ENCODE peak calls at places on chromosomes 12 and 14, in four cellular contexts. J, G, V and N are unnamed samples.
A peak's percentile ranks its signal among the peaks of the same experiment; 100 is the strongest.

GRCh38 chr14:91027556-91027955 is 32.9 kb downstream of the RPS6KA5 start:
- DNase-seq in J (no peak), G (no peak), V (no peak), N (no peak)

GRCh38 chr12:129064201-129064881 is 211.1 kb downstream of the GLT1D1 start:
- DNase-seq in J (no peak), G (no peak), V (no peak), N (no peak)

GRCh38 chr12:28425531-28425930 is 235.3 kb downstream of the CCDC91 start:
- DNase-seq in J (no peak), G (no peak), V (no peak), N (no peak)

GRCh38 chr14:33229269-33229924 is 290.7 kb downstream of the NPAS3 start:
- DNase-seq in J (no peak), G (no peak), V (peak; percentile 12), N (no peak)

GRCh38 chr14:33848706-33849454 is 102.0 kb downstream of the EGLN3 start:
- DNase-seq in J (no peak), G (peak; percentile 81), V (peak; percentile 50), N (peak; percentile 51)

GRCh38 chr14:44586910-44587309 is 79.8 kb upstream of the FSCB start:
- DNase-seq in J (no peak), G (no peak), V (no peak), N (no peak)

GRCh38 chr12:94089891-94090290 is 58.5 kb upstream of the PLXNC1 start:
- DNase-seq in J (no peak), G (no peak), V (no peak), N (no peak)

GRCh38 chr12:113877608-113878007 is 88.5 kb downstream of the RBM19 start:
- DNase-seq in J (no peak), G (no peak), V (no peak), N (no peak)

GRCh38 chr14:56136571-56137498 is 18.6 kb downstream of the PELI2 start:
- DNase-seq in J (no peak), G (no peak), V (no peak), N (no peak)

GRCh38 chr12:71551529-71551928 is 111.9 kb downstream of the LGR5 start:
- DNase-seq in J (no peak), G (no peak), V (peak; percentile 22), N (peak; percentile 27)

GRCh38 chr12:113071427-113072112 is 15.0 kb downstream of the DTX1 start:
- DNase-seq in J (no peak), G (peak; percentile 24), V (no peak), N (no peak)

GRCh38 chr12:120238224-120238616 is 27.3 kb downstream of the PXN start:
- DNase-seq in J (no peak), G (no peak), V (no peak), N (no peak)

GRCh38 chr12:120231316-120232011 is 30.6 kb upstream of the RPLP0 start:
- DNase-seq in J (no peak), G (peak; percentile 53), V (no peak), N (peak; percentile 94)

GRCh38 chr12:120236124-120236398 is 29.5 kb downstream of the PXN start:
- DNase-seq in J (no peak), G (no peak), V (no peak), N (no peak)

GRCh38 chr12:120235369-120236123 is 30.0 kb downstream of the PXN start:
- DNase-seq in J (no peak), G (no peak), V (no peak), N (peak; percentile 47)

DNA sequence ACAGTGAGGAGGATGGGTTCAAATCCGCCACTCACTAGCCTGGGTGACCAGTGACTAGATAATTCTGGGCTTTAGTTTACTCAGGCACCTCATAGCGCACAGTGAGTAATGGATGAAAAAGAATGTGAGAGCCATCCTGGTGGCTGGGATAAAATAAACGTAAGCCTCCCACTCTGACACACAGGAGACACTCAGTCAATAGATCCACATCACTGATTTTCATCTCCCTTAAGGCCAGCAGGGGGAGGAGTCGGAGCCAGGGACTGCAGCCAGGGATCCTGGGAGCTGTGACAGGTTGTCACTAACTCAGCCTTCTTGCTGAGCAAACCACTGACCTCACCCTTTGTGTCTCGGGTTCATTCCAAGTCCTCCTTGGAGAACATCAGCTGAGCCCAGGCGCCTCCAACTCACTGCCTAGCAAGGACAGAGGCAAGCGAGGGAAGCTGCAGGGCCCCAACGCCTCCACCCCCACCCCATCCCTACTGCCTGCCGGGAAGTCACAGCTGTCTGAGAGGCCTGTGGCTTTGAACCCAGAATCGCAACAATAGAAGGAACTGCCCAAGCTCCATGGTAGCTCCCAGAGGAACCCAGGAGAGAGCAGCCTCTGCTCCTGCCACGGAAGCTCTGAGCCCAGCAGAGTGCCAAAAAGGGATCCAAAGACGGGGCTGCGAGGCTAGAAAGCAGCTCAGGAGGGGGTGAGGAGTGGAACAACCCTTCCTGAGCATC is 30.7 kb downstream of the PXN start:
- DNase-seq in J (no peak), G (peak; percentile 85), V (peak; percentile 67), N (peak; percentile 96)
- TF ChIP-seq PBX3 in J (no peak), G (no peak), V (peak; percentile 93), N (peak; percentile 77)

DNA sequence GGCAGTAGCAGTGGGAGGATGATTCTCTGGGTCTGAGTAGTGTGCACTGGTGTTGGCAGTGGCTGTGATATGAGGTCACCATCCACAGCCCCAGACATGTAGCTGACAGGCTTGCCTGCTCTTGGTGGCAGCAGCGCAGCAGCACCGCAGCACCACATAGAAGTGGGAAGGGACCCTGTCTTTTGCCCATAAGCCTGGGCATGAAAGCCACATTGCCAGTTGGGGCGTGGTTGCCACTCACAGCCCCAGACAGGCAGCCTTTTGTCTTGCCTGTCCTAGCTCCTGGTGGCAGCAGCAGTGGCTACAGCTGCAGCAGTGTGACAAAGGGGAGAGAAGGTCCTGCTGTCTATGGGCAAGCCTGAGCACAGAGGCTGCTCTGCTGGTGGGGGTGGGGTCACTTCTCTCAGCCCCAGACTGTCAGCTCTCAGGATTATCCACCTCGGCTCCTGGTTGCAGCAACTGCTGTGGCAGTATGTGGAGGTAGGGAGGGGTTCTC is 71.5 kb downstream of the BRMS1L start:
- DNase-seq in J (no peak), G (peak; percentile 50), V (no peak), N (no peak)
- TF ChIP-seq PBX3 in J (no peak), G (no peak), V (no peak), N (no peak)

GRCh38 chr12:85639834-85640233 is 196.4 kb downstream of the RASSF9 start:
- DNase-seq in J (no peak), G (no peak), V (no peak), N (no peak)

GRCh38 chr12:85641796-85642195 is 194.4 kb downstream of the RASSF9 start:
- DNase-seq in J (no peak), G (no peak), V (no peak), N (no peak)

GRCh38 chr12:85644508-85644907 is 191.7 kb downstream of the RASSF9 start:
- DNase-seq in J (no peak), G (no peak), V (no peak), N (no peak)

GRCh38 chr12:85642288-85642687 is 193.9 kb downstream of the RASSF9 start:
- DNase-seq in J (no peak), G (no peak), V (no peak), N (no peak)

DNA sequence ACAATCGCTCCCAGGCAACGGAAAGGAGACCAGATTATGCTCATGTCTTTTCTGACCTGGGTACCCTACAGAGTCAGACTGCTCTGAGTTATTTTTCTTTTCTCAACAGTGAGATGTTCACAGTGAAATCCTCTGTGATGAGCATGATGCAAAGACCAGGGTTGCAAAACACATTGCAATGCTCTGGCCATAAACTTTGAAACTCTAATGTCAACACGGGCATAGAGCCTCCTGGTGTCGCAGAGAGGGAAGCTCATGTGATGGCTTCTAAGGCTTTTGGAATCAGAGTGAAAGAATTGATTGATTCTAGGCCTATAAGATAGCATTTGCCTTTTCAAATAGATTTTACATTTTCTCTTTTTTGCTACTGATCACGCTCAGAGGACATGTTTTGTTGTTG is 193.4 kb downstream of the RASSF9 start:
- DNase-seq in J (no peak), G (peak; percentile 75), V (no peak), N (no peak)
- TF ChIP-seq PBX3 in J (no peak), G (no peak), V (no peak), N (no peak)

GRCh38 chr12:53127169-53127568 is 23.9 kb downstream of the SOAT2 start:
- DNase-seq in J (no peak), G (no peak), V (no peak), N (no peak)

GRCh38 chr12:53124352-53124723 is 21.1 kb downstream of the SOAT2 start:
- DNase-seq in J (no peak), G (no peak), V (no peak), N (no peak)

GRCh38 chr12:53120685-53121525 is 17.6 kb downstream of the SOAT2 start:
- DNase-seq in J (no peak), G (no peak), V (no peak), N (no peak)

GRCh38 chr12:53123578-53124351 is 20.5 kb downstream of the SOAT2 start:
- DNase-seq in J (no peak), G (no peak), V (no peak), N (no peak)

DNA sequence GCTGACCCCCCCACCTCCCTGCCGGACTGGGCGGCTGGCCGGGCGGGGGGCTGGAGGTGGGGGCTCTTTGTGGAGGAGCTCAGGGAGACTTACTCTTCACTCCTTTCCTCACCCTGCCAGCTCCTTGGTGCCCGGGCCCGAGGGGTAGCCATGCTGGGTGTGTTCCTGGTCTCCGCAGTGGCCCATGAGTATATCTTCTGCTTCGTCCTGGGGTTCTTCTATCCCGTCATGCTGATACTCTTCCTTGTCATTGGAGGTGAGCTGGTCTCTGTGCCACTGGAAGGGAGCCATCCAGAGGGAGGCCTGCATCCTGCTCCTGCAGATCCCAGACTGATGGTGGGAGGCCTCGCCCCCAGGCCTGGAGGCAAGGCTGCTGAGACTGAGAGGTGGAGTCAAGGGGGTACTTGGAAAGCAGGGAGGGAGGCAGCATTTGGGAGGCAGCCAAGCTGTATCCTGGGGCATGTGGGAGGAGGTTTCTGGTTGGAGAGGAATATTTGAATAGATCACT is 19.7 kb downstream of the SOAT2 start:
- DNase-seq in J (no peak), G (no peak), V (peak; percentile 62), N (no peak)
- TF ChIP-seq PBX3 in J (no peak), G (no peak), V (no peak), N (no peak)

DNA sequence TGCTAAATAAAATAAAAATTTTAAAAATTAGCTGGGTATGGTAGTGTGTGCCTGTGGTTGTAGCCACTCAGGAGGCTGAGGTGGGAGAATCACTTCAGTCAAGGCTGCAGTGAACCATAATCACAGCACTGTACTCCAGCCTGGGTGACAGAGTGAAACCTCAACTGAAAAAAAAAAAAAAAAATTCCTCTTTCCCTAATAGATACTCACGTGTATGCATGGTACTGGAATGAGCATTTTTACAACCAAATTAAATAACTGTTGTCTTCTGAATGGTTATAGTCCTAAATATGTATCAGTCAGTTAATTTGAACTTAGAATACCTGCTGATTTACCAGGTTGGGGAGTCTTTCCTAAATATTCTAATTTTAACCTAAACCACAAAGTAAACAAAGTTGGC is 98.3 kb upstream of the ATF1 start:
- DNase-seq in J (no peak), G (no peak), V (no peak), N (no peak)
- TF ChIP-seq PBX3 in J (no peak), G (no peak), V (no peak), N (no peak)

GRCh38 chr12:121388421-121388981 is 11.4 kb upstream of the RNF34 start:
- DNase-seq in J (no peak), G (peak; percentile 66), V (no peak), N (peak; percentile 32)
- TF ChIP-seq PBX3 in J (no peak), G (no peak), V (no peak), N (no peak)

DNA sequence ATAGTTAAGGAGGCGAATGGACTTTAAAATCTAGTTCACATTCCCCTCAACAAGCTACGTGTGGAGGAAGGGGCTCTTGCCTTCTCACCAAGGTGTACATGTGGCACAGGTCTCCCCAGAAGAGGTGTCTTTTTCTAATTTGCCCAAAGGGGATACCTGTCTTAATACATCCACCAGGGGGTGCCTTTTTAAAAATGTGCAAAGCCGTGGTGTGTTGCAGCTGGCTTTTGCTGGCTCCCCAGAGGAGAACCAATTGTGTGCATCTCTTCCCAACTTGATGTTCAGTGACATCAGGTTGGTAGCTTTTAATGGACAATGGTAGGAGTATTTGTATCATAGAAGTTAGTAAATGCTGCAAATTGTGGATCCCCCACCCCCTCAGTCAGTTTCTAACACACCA is 33.8 kb downstream of the CREBL2 start:
- DNase-seq in J (no peak), G (peak; percentile 64), V (peak; percentile 34), N (no peak)
- TF ChIP-seq PBX3 in J (no peak), G (no peak), V (no peak), N (no peak)